ENCODE peak calls at places on chromosomes 7 and 10, in nine cellular contexts. R is activated gamma-delta T cell; P is hepatocyte; B is activated CD4-positive, alpha-beta T cell treated with anti-CD3 and anti-CD28 coated beads, Interleukin-2, amount 10 ng/mL, durations not matched to agents 7 days and 5 days; A is neuronal stem cell; E is NCI-H345; X is NCI-H748 treated with DMSO at 0.1 percent for 48 hours; U is psoas muscle; Q is HT1080. Y is an unnamed sample.

GRCh38 chr7:114341648-114342047 is 73.0 kb upstream of the FOXP2 start:
- DNase-seq in E (no peak), B (no peak), X (no peak), A (no peak), Q (no peak), U (no peak), R (no peak), P (no peak), Y (no peak)

GRCh38 chr10:48242160-48242904 is 32.2 kb downstream of the FRMPD2 start:
- DNase-seq in Q (no peak), R (no peak), A (no peak), B (no peak), E (no peak), P (no peak), X (no peak), U (no peak), Y (no peak)

GRCh38 chr10:67088035-67088434 is 162.2 kb downstream of the LRRTM3 start:
- DNase-seq in Q (no peak), R (no peak), B (no peak), X (no peak), E (no peak), U (no peak), P (no peak), A (no peak), Y (no peak)

GRCh38 chr7:81439591-81439990 is 330.3 kb downstream of the HGF start:
- DNase-seq in B (no peak), X (no peak), E (no peak), Q (no peak), R (no peak), P (no peak), U (no peak), A (no peak), Y (no peak)

GRCh38 chr10:62394556-62395018 is 20.4 kb downstream of the ZNF365 start:
- DNase-seq in Q (no peak), P (no peak), A (no peak), B (no peak), R (no peak), X (no peak), U (no peak), E (no peak), Y (no peak)

GRCh38 chr10:116490028-116490662 is 55.6 kb upstream of the PNLIP start:
- DNase-seq in Q (peak; percentile 9), U (no peak), P (peak; percentile 53), R (no peak), B (no peak), A (no peak), E (peak; percentile 1), X (no peak), Y (peak; percentile 36)

GRCh38 chr10:1280436-1281401 is 224.5 kb downstream of the WDR37 start:
- DNase-seq in X (no peak), Q (no peak), U (no peak), B (no peak), R (no peak), P (no peak), E (no peak), A (no peak), Y (peak; percentile 11)

GRCh38 chr10:101602767-101603398 is 14.8 kb downstream of the DPCD start:
- DNase-seq in U (peak; percentile 70), X (peak; percentile 36), E (peak; percentile 32), A (peak; percentile 85), Q (peak; percentile 81), P (peak; percentile 82), R (no peak), B (peak; percentile 78), Y (peak; percentile 75)

GRCh38 chr10:11439523-11440053 is 171.9 kb downstream of the USP6NL start:
- DNase-seq in X (no peak), E (no peak), B (no peak), A (no peak), Q (no peak), P (no peak), U (no peak), R (no peak), Y (no peak)

GRCh38 chr7:142568430-142569097 is 180.7 kb upstream of the PRSS1 start:
- DNase-seq in X (no peak), R (no peak), B (no peak), U (no peak), E (no peak), P (no peak), A (no peak), Q (peak; percentile 88), Y (peak; percentile 82)

GRCh38 chr7:101173752-101174244 is 6.3 kb downstream of the NAT16 start:
- DNase-seq in R (no peak), P (no peak), E (peak; percentile 55), Q (peak; percentile 55), B (peak; percentile 69), A (no peak), U (no peak), X (no peak), Y (peak; percentile 60)

GRCh38 chr7:19016140-19016539 is 101.3 kb downstream of the TWIST1 start:
- DNase-seq in A (no peak), Q (peak; percentile 50), P (no peak), R (no peak), U (no peak), X (no peak), B (no peak), E (no peak), Y (no peak)

GRCh38 chr7:47775238-47775637 is 173.0 kb downstream of the PKD1L1 start:
- DNase-seq in X (no peak), E (no peak), P (no peak), B (no peak), Q (no peak), U (no peak), A (no peak), R (no peak), Y (no peak)

GRCh38 chr7:45585628-45586027 is 11.5 kb downstream of the ADCY1 start:
- DNase-seq in A (no peak), R (no peak), Q (no peak), X (no peak), P (no peak), B (no peak), E (no peak), U (no peak), Y (no peak)

GRCh38 chr7:35758421-35758820 is 42.4 kb upstream of the SEPTIN7 start:
- DNase-seq in U (no peak), X (no peak), R (no peak), B (no peak), A (peak; percentile 71), P (peak; percentile 42), Q (no peak), E (no peak), Y (no peak)

GRCh38 chr10:44293842-44294241 is 91.1 kb downstream of the CXCL12 start:
- DNase-seq in B (no peak), R (no peak), X (no peak), A (no peak), P (no peak), Q (no peak), U (peak; percentile 59), E (no peak), Y (peak; percentile 74)

GRCh38 chr7:10022957-10023356 is 950.7 kb upstream of the PHF14 start:
- DNase-seq in A (peak; percentile 36), R (no peak), X (peak; percentile 49), P (peak; percentile 67), B (no peak), E (peak; percentile 35), Q (peak; percentile 27), U (no peak), Y (peak; percentile 9)

GRCh38 chr7:69756235-69756634 is 158.0 kb downstream of the AUTS2 start:
- DNase-seq in P (no peak), X (no peak), E (no peak), U (no peak), R (no peak), B (no peak), Q (no peak), A (no peak), Y (no peak)

GRCh38 chr10:110936757-110937156 is 17.4 kb downstream of the SHOC2 start:
- DNase-seq in B (no peak), P (no peak), U (no peak), E (no peak), A (no peak), X (no peak), Q (no peak), R (no peak), Y (no peak)

GRCh38 chr7:17105701-17106100 is 192.8 kb upstream of the AHR start:
- DNase-seq in U (no peak), A (no peak), R (no peak), B (no peak), P (no peak), E (no peak), Q (no peak), X (no peak), Y (no peak)

GRCh38 chr10:52864459-52865106 is 92.0 kb upstream of the MBL2 start:
- DNase-seq in Q (peak; percentile 97), P (peak; percentile 83), E (no peak), A (no peak), B (no peak), R (no peak), U (no peak), X (no peak), Y (peak; percentile 98)

GRCh38 chr10:110500515-110500905 is 2.8 kb downstream of the DUSP5 start:
- DNase-seq in X (no peak), R (no peak), U (no peak), A (no peak), Q (peak; percentile 75), E (no peak), B (no peak), P (peak; percentile 46), Y (peak; percentile 89)

GRCh38 chr10:120599202-120599724 is 142.2 kb downstream of the PLPP4 start:
- DNase-seq in A (no peak), E (no peak), Q (no peak), B (no peak), X (no peak), R (no peak), U (no peak), P (no peak), Y (no peak)

GRCh38 chr10:89053555-89053954 is 63.0 kb downstream of the FAS start:
- DNase-seq in A (no peak), B (no peak), X (no peak), U (no peak), E (no peak), P (peak; percentile 23), Q (peak; percentile 16), R (no peak), Y (no peak)

GRCh38 chr7:1083729-1084657 is 3.9 kb upstream of the GPER1 start:
- DNase-seq in R (no peak), U (peak; percentile 45), A (no peak), Q (no peak), X (no peak), P (no peak), E (no peak), B (no peak), Y (no peak)

GRCh38 chr10:111996103-111996502 is 187.5 kb downstream of the GPAM start:
- DNase-seq in U (no peak), P (no peak), R (no peak), A (no peak), X (no peak), B (no peak), E (no peak), Q (no peak), Y (peak; percentile 47)

GRCh38 chr10:95562326-95562725 is 1.2 kb upstream of the SORBS1 start:
- DNase-seq in Q (no peak), R (no peak), P (peak; percentile 34), A (no peak), B (no peak), E (no peak), U (no peak), X (no peak), Y (no peak)

Y was measured in kidney tubule cell.